ENCODE peak calls at places on chromosomes 13 and 19, in four cellular contexts. Q is H54, Z is hepatic stellate cell, N is progenitor cell of endocrine pancreas. E is an unnamed sample.

GRCh38 chr19:3073159-3073563 is 10.9 kb upstream of the TLE5 start:
- DNase-seq in Q (no peak), Z (peak), N (no peak), E (no peak)

GRCh38 chr19:13089857-13090507 is 12.7 kb downstream of the LYL1 start:
- DNase-seq in Q (no peak), Z (no peak), N (no peak), E (no peak)

GRCh38 chr19:12783226-12783848 is 7.9 kb upstream of the JUNB start:
- DNase-seq in Q (no peak), Z (no peak), N (no peak), E (no peak)

GRCh38 chr19:50480281-50481111 is 3.8 kb upstream of the GARIN5A start:
- DNase-seq in Q (no peak), Z (no peak), N (no peak), E (no peak)

GRCh38 chr13:23433171-23434153 is at the start of gene SACS:
- DNase-seq in Q (peak), Z (peak), N (no peak), E (peak)

GRCh38 chr19:4930664-4931063 is 21.4 kb downstream of the UHRF1 start:
- DNase-seq in Q (no peak), Z (no peak), N (no peak), E (no peak)

GRCh38 chr13:84524586-84524985 is 642.3 kb upstream of the SLITRK1 start:
- DNase-seq in Q (no peak), Z (no peak), N (no peak), E (peak)

GRCh38 chr19:7602240-7602934 is 6.7 kb downstream of the CAMSAP3 start:
- DNase-seq in Q (no peak), Z (no peak), N (no peak), E (no peak)

GRCh38 chr19:1068111-1069001 is 1.4 kb downstream of the ARHGAP45 start:
- DNase-seq in Q (no peak), Z (no peak), N (no peak), E (no peak)

GRCh38 chr13:35927554-35927953 is 203.6 kb downstream of the DCLK1 start:
- DNase-seq in Q (peak), Z (no peak), N (no peak), E (peak)